ENCODE peak calls at places on chromosomes 4 and X, in seven cellular contexts. M is keratinocyte; Q is hepatocyte; F is neural progenitor cell; P is heart left ventricle; S is CD8-positive, alpha-beta T cell; L is A673. G is an unnamed sample. For H3K9me3, the result is how much of the 10 kb centered on the place peaks cover.

GRCh38 chrX:153780678-153781427 is at the start of gene SRPK3:
- DNase-seq in Q (no peak), F (no peak), M (no peak), L (no peak), P (peak), S (no peak), G (peak)

GRCh38 chr4:189302719-189303118 is 638.0 kb upstream of the FRG1 start:
- DNase-seq in M (no peak), S (no peak), Q (no peak), F (no peak), P (no peak), L (peak), G (no peak)

GRCh38 chr4:99885063-99885664 is 9.1 kb downstream of the LAMTOR3 start:
- DNase-seq in Q (peak), S (no peak), M (no peak), F (peak), P (no peak), L (peak), G (peak)

GRCh38 chr4:13912436-13912835 is 284.9 kb upstream of the BOD1L1 start:
- DNase-seq in P (no peak), S (no peak), M (no peak), F (no peak), Q (no peak), L (no peak), G (no peak)

GRCh38 chrX:10399152-10399741 is 221.1 kb downstream of the MID1 start:
- DNase-seq in S (no peak), Q (no peak), L (no peak), M (no peak), F (no peak), P (no peak), G (no peak)

GRCh38 chr4:119692001-119692400 is 63.4 kb upstream of the PDE5A start:
- DNase-seq in P (peak), Q (no peak), M (no peak), F (no peak), S (no peak), L (no peak), G (no peak)

GRCh38 chrX:154539077-154539476 is 7.6 kb downstream of the G6PD start:
- DNase-seq in M (no peak), S (no peak), F (no peak), P (no peak), Q (no peak), L (no peak), G (no peak)

GRCh38 chr4:180148737-180149136 is 2094.5 kb upstream of the TENM3 start:
- DNase-seq in L (no peak), P (no peak), Q (no peak), M (no peak), S (no peak), F (no peak), G (no peak)

GRCh38 chr4:19927381-19927780 is 324.3 kb upstream of the SLIT2 start:
- DNase-seq in F (no peak), S (no peak), P (no peak), Q (peak), L (no peak), M (no peak), G (no peak)

GRCh38 chrX:13647709-13648212 is 5.2 kb upstream of the TCEANC start:
- DNase-seq in F (no peak), M (no peak), S (peak), L (peak), P (peak), Q (peak), G (no peak)

GRCh38 chr4:158721680-158722079 is 1.5 kb downstream of the PPID start:
- DNase-seq in Q (no peak), P (no peak), M (no peak), F (no peak), L (no peak), S (no peak), G (no peak)
- H3K4me3 ChIP-seq in Q (peak), P (no peak), M (peak), F (peak), L (no peak), S (no peak), G (no peak)

GRCh38 chrX:128975716-128976115 is 547.6 kb downstream of the SMARCA1 start:
- DNase-seq in Q (peak), F (peak), P (no peak), L (peak), S (no peak), M (no peak), G (peak)
- TF ChIP-seq CTCF in Q (peak), F (peak), P (peak), L (peak), S (no peak), M (peak), G (peak)

GRCh38 chr4:8060632-8061031 is 98.0 kb downstream of the ABLIM2 start:
- DNase-seq in L (no peak), F (no peak), Q (no peak), M (no peak), P (no peak), S (no peak), G (no peak)
- H3K9me3 ChIP-seq in L (under half), F (under half), Q (under half), M (under half), P (under half), S (under half), G (under half)

DNA sequence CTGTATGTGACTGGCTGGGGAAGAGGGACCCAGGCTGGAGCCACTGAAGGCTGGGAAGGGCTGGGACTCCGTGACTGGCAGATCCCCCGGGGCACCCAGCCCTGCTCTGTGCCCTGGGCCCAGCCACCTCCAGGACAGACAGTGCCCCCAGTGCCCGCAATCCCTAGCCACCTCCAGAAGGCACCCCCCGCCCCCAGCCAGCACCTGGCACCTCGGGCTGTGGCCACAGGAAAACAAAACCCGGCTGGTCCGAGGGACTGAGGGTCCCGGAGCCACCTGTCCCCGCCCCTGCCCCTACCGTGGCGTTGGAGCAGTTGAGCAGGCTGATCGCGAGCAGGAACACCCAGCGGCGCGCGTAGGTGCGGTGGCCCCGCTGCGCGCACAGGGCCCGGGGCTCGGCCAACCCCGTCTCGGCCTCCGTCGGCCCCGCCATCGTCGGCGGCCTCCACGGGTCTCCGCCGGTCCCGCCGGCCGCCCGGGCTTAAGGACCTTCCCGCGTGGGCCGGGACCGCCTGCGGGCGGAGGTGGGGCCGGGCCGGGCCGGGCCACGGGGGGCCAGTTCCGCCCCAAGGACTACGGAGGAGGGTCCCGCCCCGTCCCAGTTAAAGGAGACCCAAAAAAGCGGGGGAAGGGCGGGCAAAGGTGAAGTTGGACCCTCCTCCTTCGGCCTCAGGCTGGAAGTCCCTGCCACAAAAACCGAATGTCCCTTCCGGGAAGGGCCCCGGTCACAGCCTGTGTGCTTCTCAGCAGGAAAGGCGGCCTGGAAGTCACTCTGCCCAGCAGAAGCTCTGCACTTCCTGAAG is at the start of gene SLC49A3:
- DNase-seq in S (no peak), L (no peak), M (no peak), Q (peak), F (peak), P (peak), G (no peak)
- H3K4me3 ChIP-seq in S (no peak), L (peak), M (no peak), Q (peak), F (peak), P (peak), G (no peak)

GRCh38 chrX:150643958-150644357 is 49.2 kb upstream of the MTMR1 start:
- DNase-seq in M (no peak), Q (no peak), L (no peak), P (no peak), S (no peak), F (no peak), G (no peak)

GRCh38 chrX:150648296-150648940 is 44.8 kb upstream of the MTMR1 start:
- DNase-seq in P (no peak), F (no peak), L (no peak), Q (no peak), S (no peak), M (no peak), G (no peak)

GRCh38 chrX:150642421-150642820 is 50.8 kb upstream of the MTMR1 start:
- DNase-seq in F (no peak), Q (no peak), S (no peak), M (no peak), L (no peak), P (no peak), G (no peak)

GRCh38 chrX:150647331-150647730 is 45.9 kb upstream of the MTMR1 start:
- DNase-seq in M (no peak), S (no peak), P (no peak), F (no peak), L (no peak), Q (no peak), G (no peak)

GRCh38 chrX:150643271-150643670 is 49.9 kb upstream of the MTMR1 start:
- DNase-seq in S (no peak), P (no peak), F (no peak), M (no peak), Q (no peak), L (no peak), G (no peak)
- TF ChIP-seq CTCF in S (no peak), P (no peak), F (no peak), M (no peak), Q (peak), L (peak), G (no peak)

DNA sequence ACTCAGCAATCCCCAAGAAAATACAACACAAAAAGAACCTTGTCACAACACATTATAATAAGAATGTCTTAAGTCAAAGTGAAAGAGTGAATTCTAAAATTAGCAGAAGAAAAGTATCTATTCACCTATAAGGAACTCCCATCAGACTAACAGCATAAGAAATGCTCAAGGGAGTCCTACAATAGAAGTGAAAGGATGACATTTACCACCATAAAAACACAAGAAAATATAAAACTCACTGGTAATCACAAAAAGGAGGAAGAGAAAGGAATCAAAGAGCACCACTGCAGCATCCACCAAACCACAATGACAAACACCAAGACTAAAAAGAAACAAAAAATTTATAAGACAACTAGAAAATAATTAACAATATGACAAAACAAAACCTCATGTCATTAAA is 257.0 kb upstream of the AGTR2 start:
- DNase-seq in S (no peak), P (no peak), M (no peak), L (no peak), Q (no peak), F (no peak), G (no peak)
- H3K9me3 ChIP-seq in S (under half), P (under half), M (under half), L (under half), Q (under half), F (under half), G (under half)